ENCODE peak calls at places on chromosomes 3 and 15, in four cellular contexts. M, I, A and R are unnamed samples.

GRCh38 chr15:51878446-51879386 is 49.3 kb downstream of the TMOD3 start:
- DNase-seq in A (peak; percentile 78), M (peak; percentile 13), I (peak; percentile 97), R (peak; percentile 68)

GRCh38 chr3:15958692-15959433 is 161.1 kb upstream of the ANKRD28 start:
- DNase-seq in A (no peak), M (no peak), I (peak; percentile 87), R (no peak)

GRCh38 chr3:55235416-55235815 is 251.7 kb downstream of the WNT5A start:
- DNase-seq in M (no peak), A (peak; percentile 83), I (no peak), R (no peak)

GRCh38 chr3:39569095-39569494 is 101.6 kb downstream of the MOBP start:
- DNase-seq in I (no peak), A (no peak), M (no peak), R (no peak)

GRCh38 chr15:30023798-30024295 is 58.9 kb upstream of the GOLGA8J start:
- DNase-seq in A (peak; percentile 36), I (peak; percentile 60), M (no peak), R (peak; percentile 8)

GRCh38 chr3:139480585-139480984 is 4.3 kb upstream of the RBP2 start:
- DNase-seq in I (no peak), A (no peak), M (peak; percentile 18), R (no peak)

GRCh38 chr3:106794442-106794841 is 582.8 kb upstream of the CCDC54 start:
- DNase-seq in M (no peak), A (peak; percentile 77), I (peak; percentile 28), R (no peak)

GRCh38 chr3:43162573-43163084 is 56.8 kb upstream of the POMGNT2 start:
- DNase-seq in M (peak; percentile 34), I (no peak), A (peak; percentile 26), R (no peak)

GRCh38 chr15:43930079-43930478 is 103.3 kb downstream of the WDR76 start:
- DNase-seq in M (peak; percentile 93), I (peak; percentile 48), A (peak; percentile 31), R (no peak)

GRCh38 chr3:185549651-185550111 is 2.7 kb downstream of the LIPH start:
- DNase-seq in M (no peak), I (peak; percentile 74), A (peak; percentile 87), R (peak; percentile 57)

GRCh38 chr3:149273096-149273751 is 51.6 kb upstream of the CP start:
- DNase-seq in I (peak; percentile 95), A (peak; percentile 90), M (peak; percentile 91), R (peak; percentile 87)

GRCh38 chr3:132758740-132759139 is 36.5 kb upstream of the NPHP3 start:
- DNase-seq in I (no peak), A (no peak), M (no peak), R (no peak)

GRCh38 chr3:5497497-5497896 is 310.0 kb downstream of the EDEM1 start:
- DNase-seq in I (no peak), M (no peak), A (no peak), R (no peak)

GRCh38 chr3:69324362-69325025 is 61.4 kb downstream of the FRMD4B start:
- DNase-seq in I (no peak), M (peak; percentile 60), A (no peak), R (no peak)

GRCh38 chr3:49799761-49800160 is at the start of gene CDHR4:
- DNase-seq in I (peak; percentile 85), M (no peak), A (peak; percentile 79), R (peak; percentile 89)

GRCh38 chr15:88621789-88622604 is 857 bp downstream of the AEN start:
- DNase-seq in A (peak; percentile 68), I (peak; percentile 66), M (no peak), R (peak; percentile 29)

GRCh38 chr15:34791701-34792100 is 3.6 kb downstream of the ACTC1 start:
- DNase-seq in I (no peak), M (no peak), A (no peak), R (no peak)

GRCh38 chr3:11995061-11995460 is 9.1 kb upstream of the SYN2 start:
- DNase-seq in A (no peak), M (peak; percentile 51), I (no peak), R (no peak)

GRCh38 chr3:107953707-107954106 is 137.1 kb downstream of the CD47 start:
- DNase-seq in I (no peak), M (peak; percentile 44), A (no peak), R (no peak)